ENCODE peak calls at places on chromosomes 3 and 15, in four cellular contexts. One of them, this sample, is unnamed.

GRCh38 chr15:57114070-57114469 is 195.6 kb downstream of the TCF12 start:
- DNase-seq in G401: no peak
- DNase-seq in hepatocyte: no peak
- DNase-seq in aorta: no peak
- DNase-seq in this sample: no peak

GRCh38 chr3:31157028-31157694 is 262.7 kb upstream of the GADL1 start:
- DNase-seq in G401: no peak
- DNase-seq in hepatocyte: no peak
- DNase-seq in aorta: no peak
- DNase-seq in this sample: no peak

GRCh38 chr3:2211568-2211967 is 112.9 kb downstream of the CNTN4 start:
- DNase-seq in G401: no peak
- DNase-seq in hepatocyte: no peak
- DNase-seq in aorta: no peak
- DNase-seq in this sample: no peak

GRCh38 chr3:33000698-33001385 is 49.4 kb downstream of the CCR4 start:
- DNase-seq in G401: no peak
- DNase-seq in hepatocyte: no peak
- DNase-seq in aorta: no peak
- DNase-seq in this sample: no peak

GRCh38 chr3:139588450-139588849 is 48.9 kb upstream of the RBP1 start:
- DNase-seq in G401: no peak
- DNase-seq in hepatocyte: peak; percentile 34
- DNase-seq in aorta: no peak
- DNase-seq in this sample: no peak

GRCh38 chr3:110314512-110315114 is 757.0 kb upstream of the NECTIN3 start:
- DNase-seq in G401: peak; percentile 40
- DNase-seq in hepatocyte: peak; percentile 83
- DNase-seq in aorta: no peak
- DNase-seq in this sample: peak; percentile 3

GRCh38 chr15:59170295-59170881 is 36.3 kb upstream of the LDHAL6B start:
- DNase-seq in G401: peak; percentile 86
- DNase-seq in hepatocyte: peak; percentile 26
- DNase-seq in aorta: peak; percentile 87
- DNase-seq in this sample: no peak

GRCh38 chr3:16079519-16079918 is 95.0 kb upstream of the GALNT15 start:
- DNase-seq in G401: no peak
- DNase-seq in hepatocyte: no peak
- DNase-seq in aorta: no peak
- DNase-seq in this sample: no peak

GRCh38 chr3:34919025-34919424 is 720.3 kb upstream of the ARPP21 start:
- DNase-seq in G401: peak; percentile 7
- DNase-seq in hepatocyte: no peak
- DNase-seq in aorta: no peak
- DNase-seq in this sample: no peak